ENCODE peak calls at places on chromosomes 5 and 9, in four cellular contexts. R is thoracic aorta, M is fibroblast of the aortic adventitia, K is uterus. A is an unnamed sample.

GRCh38 chr5:606061-606460 is 6.1 kb upstream of the CEP72 start:
- DNase-seq in R (no peak), M (no peak), K (no peak), A (no peak)

GRCh38 chr9:73683862-73684591 is 532.4 kb downstream of the ANXA1 start:
- DNase-seq in R (no peak), M (peak; percentile 78), K (no peak), A (no peak)

GRCh38 chr9:128394404-128395168 is 23.4 kb downstream of the URM1 start:
- DNase-seq in R (no peak), M (no peak), K (no peak), A (no peak)

GRCh38 chr9:21968331-21969010 is 25.7 kb downstream of the CDKN2A start:
- DNase-seq in R (no peak), M (no peak), K (no peak), A (no peak)

GRCh38 chr9:111036068-111036789 is 2.0 kb downstream of the LPAR1 start:
- DNase-seq in R (no peak), M (peak; percentile 73), K (peak; percentile 64), A (peak; percentile 22)

GRCh38 chr9:124267271-124267807 is 9.6 kb downstream of the NEK6 start:
- DNase-seq in R (peak; percentile 67), M (peak; percentile 72), K (no peak), A (no peak)

GRCh38 chr5:38515648-38516047 is 40.8 kb downstream of the LIFR start:
- DNase-seq in R (no peak), M (peak; percentile 34), K (peak; percentile 22), A (no peak)

GRCh38 chr9:35481347-35481975 is 8.4 kb upstream of the RUSC2 start:
- DNase-seq in R (no peak), M (peak; percentile 79), K (no peak), A (peak; percentile 80)

GRCh38 chr9:34507966-34508365 is 14.8 kb downstream of the ENHO start:
- DNase-seq in R (no peak), M (no peak), K (no peak), A (no peak)

GRCh38 chr9:105278751-105279150 is 34.3 kb downstream of the SLC44A1 start:
- DNase-seq in R (no peak), M (no peak), K (no peak), A (no peak)

GRCh38 chr9:115939065-115939765 is 214.4 kb upstream of the PAPPA start:
- DNase-seq in R (no peak), M (peak; percentile 92), K (no peak), A (no peak)

GRCh38 chr5:135135530-135136201 is 101.6 kb upstream of the PITX1 start:
- DNase-seq in R (no peak), M (peak; percentile 96), K (no peak), A (peak; percentile 79)

GRCh38 chr5:102531506-102531905 is 32.7 kb upstream of the SLCO6A1 start:
- DNase-seq in R (no peak), M (peak; percentile 52), K (no peak), A (no peak)

GRCh38 chr9:131179561-131180219 is 54.3 kb downstream of the NUP214 start:
- DNase-seq in R (no peak), M (peak; percentile 93), K (no peak), A (no peak)

GRCh38 chr9:3507395-3508077 is 18.3 kb downstream of the RFX3 start:
- DNase-seq in R (no peak), M (no peak), K (no peak), A (no peak)

GRCh38 chr9:129968690-129969485 is 74.1 kb downstream of the FNBP1 start:
- DNase-seq in R (no peak), M (peak; percentile 98), K (no peak), A (no peak)

GRCh38 chr5:159091596-159091995 is 8.1 kb downstream of the EBF1 start:
- DNase-seq in R (no peak), M (no peak), K (no peak), A (no peak)

GRCh38 chr5:159089675-159090074 is 10.0 kb downstream of the EBF1 start:
- DNase-seq in R (no peak), M (no peak), K (no peak), A (no peak)

GRCh38 chr5:159094745-159095144 is 5.0 kb downstream of the EBF1 start:
- DNase-seq in R (peak; percentile 84), M (peak; percentile 97), K (peak; percentile 72), A (peak; percentile 71)

GRCh38 chr5:159091051-159091450 is 8.7 kb downstream of the EBF1 start:
- DNase-seq in R (no peak), M (peak; percentile 22), K (no peak), A (no peak)

DNA sequence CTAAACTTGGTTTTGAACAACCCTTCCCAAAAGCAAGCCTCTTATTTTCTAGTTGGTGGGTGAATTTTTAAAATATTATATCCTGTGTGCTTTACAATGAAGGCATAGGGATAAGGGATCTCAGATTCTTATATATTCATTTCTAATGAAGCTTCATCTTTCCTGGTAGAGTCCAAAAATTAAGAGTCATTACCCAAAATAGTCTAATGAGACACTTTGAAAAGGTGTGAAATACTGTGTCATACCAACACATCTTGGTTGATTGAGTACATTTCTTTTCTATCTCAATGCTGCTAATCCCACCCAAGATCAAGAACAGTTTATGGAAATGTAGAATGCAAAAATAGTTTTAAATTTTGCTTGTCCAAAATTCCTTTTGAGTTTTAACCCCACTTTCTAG is 7.4 kb downstream of the EBF1 start:
- DNase-seq in R (no peak), M (no peak), K (no peak), A (no peak)
- TF ChIP-seq CTCF in R (no peak), M (no peak), K (no peak), A (no peak)

DNA sequence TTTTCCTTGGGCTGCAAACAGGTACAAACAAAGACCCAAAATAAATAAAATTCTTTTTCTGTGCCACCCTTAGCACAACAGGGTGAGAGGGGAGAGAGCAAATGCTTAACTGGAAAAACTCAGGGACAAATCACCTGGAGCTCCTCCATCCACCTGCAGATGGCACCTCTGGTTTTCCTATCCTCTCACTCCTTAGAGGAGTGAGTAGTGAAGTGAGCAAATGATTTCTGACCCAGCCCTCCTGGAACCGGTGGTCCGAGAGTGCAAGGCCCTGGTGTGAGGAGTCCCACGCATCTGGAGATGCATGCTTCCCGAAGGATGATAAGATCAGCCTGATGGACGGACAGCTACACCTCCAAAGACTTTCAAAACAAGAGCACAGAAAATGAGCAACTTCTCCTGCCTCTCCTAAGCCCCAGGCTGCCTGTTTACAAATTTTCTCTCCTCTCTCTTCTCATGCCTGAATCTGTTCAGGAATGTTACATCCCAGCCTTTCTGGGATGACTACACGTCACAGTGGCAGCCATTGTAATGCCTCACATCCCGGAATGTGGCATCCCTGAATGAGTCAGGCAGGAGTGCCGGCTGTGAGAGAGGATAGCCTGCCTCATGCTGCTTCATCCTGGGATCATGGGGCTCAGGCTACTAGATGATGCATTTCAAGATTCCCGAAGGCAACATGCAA is 86.4 kb downstream of the ADRB2 start:
- DNase-seq in R (no peak), M (peak; percentile 95), K (no peak), A (no peak)
- TF ChIP-seq CTCF in R (no peak), M (peak; percentile 33), K (no peak), A (no peak)

DNA sequence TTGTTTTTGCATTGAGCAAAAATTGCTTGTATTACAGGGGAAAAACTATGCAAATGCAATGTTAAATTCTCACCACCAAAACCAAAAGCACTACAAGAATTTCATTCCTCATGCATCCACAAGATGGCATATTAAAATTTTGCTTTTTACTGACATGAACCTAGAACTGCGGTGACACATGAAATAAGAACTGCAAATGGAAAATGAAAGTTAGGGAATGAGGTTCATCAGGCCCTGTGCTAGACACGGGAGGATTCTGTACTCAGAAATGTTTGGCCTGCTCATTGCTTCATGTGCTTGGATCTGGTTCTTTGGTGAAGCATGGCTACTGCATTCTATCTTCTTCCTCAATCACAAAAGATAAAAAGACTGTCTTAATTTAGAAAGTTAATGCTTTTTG is 9.1 kb upstream of the RFK start:
- DNase-seq in R (no peak), M (peak; percentile 90), K (no peak), A (no peak)
- TF ChIP-seq CTCF in R (peak; percentile 60), M (peak; percentile 70), K (peak; percentile 43), A (peak; percentile 95)

GRCh38 chr5:33933723-33934544 is 2.3 kb upstream of the RXFP3 start:
- DNase-seq in R (no peak), M (peak; percentile 56), K (no peak), A (no peak)

GRCh38 chr5:33937700-33938506 is 1.7 kb downstream of the RXFP3 start:
- DNase-seq in R (no peak), M (no peak), K (no peak), A (no peak)

GRCh38 chr5:33936381-33937016 is at the start of gene RXFP3:
- DNase-seq in R (no peak), M (no peak), K (no peak), A (peak; percentile 23)

GRCh38 chr5:33937017-33937699 is 972 bp downstream of the RXFP3 start:
- DNase-seq in R (no peak), M (no peak), K (no peak), A (no peak)

DNA sequence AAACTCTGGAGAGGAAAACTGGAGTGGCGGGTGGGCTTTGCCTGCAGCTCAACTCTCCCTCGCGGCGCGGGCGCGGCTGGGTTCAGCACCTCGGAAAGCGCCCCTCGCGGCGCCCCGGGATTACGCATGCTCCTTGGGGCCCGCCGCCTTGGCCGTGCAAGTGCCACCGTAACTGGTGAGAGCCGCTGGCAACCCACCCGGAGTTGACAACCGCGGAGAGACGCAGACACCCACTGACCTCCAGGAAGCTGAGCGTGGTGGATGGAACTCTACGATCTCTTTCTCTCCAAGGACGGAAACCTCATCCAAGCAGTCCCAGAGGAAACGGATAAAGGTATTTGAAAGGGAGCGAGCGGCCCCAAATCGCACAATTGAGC is 194 bp upstream of the RXFP3 start:
- DNase-seq in R (no peak), M (peak; percentile 61), K (peak; percentile 32), A (peak; percentile 77)
- TF ChIP-seq CTCF in R (peak; percentile 44), M (peak; percentile 23), K (peak; percentile 20), A (no peak)

A was measured in adrenal gland.